ENCODE peak calls at places on chromosomes 4 and X, in six cellular contexts. One of them, this sample, is unnamed.

GRCh38 chr4:158949094-158949493 is 153.8 kb upstream of the RAPGEF2 start:
- DNase-seq in HS-27A: no peak
- DNase-seq in omental fat pad: no peak
- DNase-seq in Panc1: peak; percentile 5
- DNase-seq in DMS153: no peak
- DNase-seq in neural crest cell: no peak
- DNase-seq in this sample: no peak

GRCh38 chr4:89064848-89065247 is 7.9 kb upstream of the FAM13A start:
- DNase-seq in HS-27A: no peak
- DNase-seq in omental fat pad: no peak
- DNase-seq in Panc1: no peak
- DNase-seq in DMS153: no peak
- DNase-seq in neural crest cell: no peak
- DNase-seq in this sample: no peak

GRCh38 chrX:150842198-150842553 is 56.3 kb downstream of the CD99L2 start:
- DNase-seq in HS-27A: no peak
- DNase-seq in omental fat pad: no peak
- DNase-seq in Panc1: no peak
- DNase-seq in DMS153: peak; percentile 95
- DNase-seq in neural crest cell: no peak
- DNase-seq in this sample: peak; percentile 94

GRCh38 chr4:145656156-145656555 is 23.8 kb upstream of the C4orf51 start:
- DNase-seq in HS-27A: no peak
- DNase-seq in omental fat pad: no peak
- DNase-seq in Panc1: no peak
- DNase-seq in DMS153: no peak
- DNase-seq in neural crest cell: no peak
- DNase-seq in this sample: no peak

GRCh38 chr4:177853198-177853597 is 411.0 kb upstream of the AGA start:
- DNase-seq in HS-27A: no peak
- DNase-seq in omental fat pad: no peak
- DNase-seq in Panc1: no peak
- DNase-seq in DMS153: no peak
- DNase-seq in neural crest cell: no peak
- DNase-seq in this sample: no peak

GRCh38 chr4:130760246-130760645 is 1664.3 kb downstream of the C4orf33 start:
- DNase-seq in HS-27A: no peak
- DNase-seq in omental fat pad: no peak
- DNase-seq in Panc1: no peak
- DNase-seq in DMS153: no peak
- DNase-seq in neural crest cell: no peak
- DNase-seq in this sample: no peak

GRCh38 chr4:110503588-110504435 is 27.9 kb downstream of the ENPEP start:
- DNase-seq in HS-27A: no peak
- DNase-seq in omental fat pad: no peak
- DNase-seq in Panc1: no peak
- DNase-seq in DMS153: no peak
- DNase-seq in neural crest cell: no peak
- DNase-seq in this sample: no peak

GRCh38 chr4:169823685-169824084 is 65.9 kb upstream of the HPF1 start:
- DNase-seq in HS-27A: no peak
- DNase-seq in omental fat pad: no peak
- DNase-seq in Panc1: no peak
- DNase-seq in DMS153: no peak
- DNase-seq in neural crest cell: peak; percentile 46
- DNase-seq in this sample: no peak

GRCh38 chr4:39638358-39639239 is at the start of gene SMIM14:
- DNase-seq in HS-27A: peak; percentile 90
- DNase-seq in omental fat pad: peak; percentile 84
- DNase-seq in Panc1: no peak
- DNase-seq in DMS153: peak; percentile 90
- DNase-seq in neural crest cell: peak; percentile 97
- DNase-seq in this sample: peak; percentile 94

GRCh38 chrX:57902633-57903032 is 7.6 kb downstream of the ZXDA start:
- DNase-seq in HS-27A: no peak
- DNase-seq in omental fat pad: no peak
- DNase-seq in Panc1: no peak
- DNase-seq in DMS153: no peak
- DNase-seq in neural crest cell: no peak
- DNase-seq in this sample: no peak

GRCh38 chr4:105896461-105896939 is 1.2 kb downstream of the NPNT start:
- DNase-seq in HS-27A: no peak
- DNase-seq in omental fat pad: no peak
- DNase-seq in Panc1: no peak
- DNase-seq in DMS153: no peak
- DNase-seq in neural crest cell: no peak
- DNase-seq in this sample: no peak

GRCh38 chr4:610411-611261 is 14.7 kb upstream of the PDE6B start:
- DNase-seq in HS-27A: peak; percentile 1
- DNase-seq in omental fat pad: no peak
- DNase-seq in Panc1: peak; percentile 27
- DNase-seq in DMS153: no peak
- DNase-seq in neural crest cell: no peak
- DNase-seq in this sample: peak; percentile 61

GRCh38 chr4:105637409-105638258 is 70.9 kb downstream of the INTS12 start:
- DNase-seq in HS-27A: no peak
- DNase-seq in omental fat pad: peak; percentile 72
- DNase-seq in Panc1: no peak
- DNase-seq in DMS153: peak; percentile 73
- DNase-seq in neural crest cell: no peak
- DNase-seq in this sample: peak; percentile 59

GRCh38 chr4:150126880-150127236 is 48.6 kb downstream of the DCLK2 start:
- DNase-seq in HS-27A: peak; percentile 77
- DNase-seq in omental fat pad: no peak
- DNase-seq in Panc1: no peak
- DNase-seq in DMS153: no peak
- DNase-seq in neural crest cell: no peak
- DNase-seq in this sample: no peak

GRCh38 chrX:150159537-150159936 is 203.6 kb upstream of the MAMLD1 start:
- DNase-seq in HS-27A: no peak
- DNase-seq in omental fat pad: no peak
- DNase-seq in Panc1: no peak
- DNase-seq in DMS153: no peak
- DNase-seq in neural crest cell: no peak
- DNase-seq in this sample: no peak

GRCh38 chrX:153421856-153422255 is 10.6 kb downstream of the ZFP92 start:
- DNase-seq in HS-27A: no peak
- DNase-seq in omental fat pad: no peak
- DNase-seq in Panc1: no peak
- DNase-seq in DMS153: no peak
- DNase-seq in neural crest cell: no peak
- DNase-seq in this sample: no peak

GRCh38 chrX:2450681-2451080 is 50.1 kb downstream of the DHRSX start:
- DNase-seq in HS-27A: no peak
- DNase-seq in omental fat pad: no peak
- DNase-seq in Panc1: no peak
- DNase-seq in DMS153: no peak
- DNase-seq in neural crest cell: no peak
- DNase-seq in this sample: no peak

GRCh38 chrX:120356084-120356483 is 5.8 kb upstream of the ATP1B4 start:
- DNase-seq in HS-27A: no peak
- DNase-seq in omental fat pad: no peak
- DNase-seq in Panc1: no peak
- DNase-seq in DMS153: no peak
- DNase-seq in neural crest cell: no peak
- DNase-seq in this sample: no peak

GRCh38 chr4:1643971-1644735 is 40.0 kb downstream of the FAM53A start:
- DNase-seq in HS-27A: no peak
- DNase-seq in omental fat pad: no peak
- DNase-seq in Panc1: no peak
- DNase-seq in DMS153: no peak
- DNase-seq in neural crest cell: no peak
- DNase-seq in this sample: no peak

GRCh38 chr4:102994803-102995202 is 24.7 kb downstream of the SLC9B1 start:
- DNase-seq in HS-27A: no peak
- DNase-seq in omental fat pad: no peak
- DNase-seq in Panc1: no peak
- DNase-seq in DMS153: no peak
- DNase-seq in neural crest cell: no peak
- DNase-seq in this sample: no peak

GRCh38 chr4:169307581-169307980 is 36.8 kb upstream of the SH3RF1 start:
- DNase-seq in HS-27A: no peak
- DNase-seq in omental fat pad: no peak
- DNase-seq in Panc1: no peak
- DNase-seq in DMS153: peak; percentile 95
- DNase-seq in neural crest cell: no peak
- DNase-seq in this sample: no peak

GRCh38 chr4:129455462-129455861 is 359.5 kb downstream of the C4orf33 start:
- DNase-seq in HS-27A: no peak
- DNase-seq in omental fat pad: no peak
- DNase-seq in Panc1: no peak
- DNase-seq in DMS153: peak; percentile 66
- DNase-seq in neural crest cell: no peak
- DNase-seq in this sample: peak; percentile 68

GRCh38 chrX:101452051-101452450 is 33.2 kb upstream of the ARMCX4 start:
- DNase-seq in HS-27A: no peak
- DNase-seq in omental fat pad: no peak
- DNase-seq in Panc1: no peak
- DNase-seq in DMS153: no peak
- DNase-seq in neural crest cell: no peak
- DNase-seq in this sample: no peak

GRCh38 chr4:139558235-139559094 is 2.4 kb upstream of the SETD7 start:
- DNase-seq in HS-27A: no peak
- DNase-seq in omental fat pad: no peak
- DNase-seq in Panc1: no peak
- DNase-seq in DMS153: no peak
- DNase-seq in neural crest cell: no peak
- DNase-seq in this sample: no peak

GRCh38 chr4:7431696-7432530 is 2.8 kb downstream of the PSAPL1 start:
- DNase-seq in HS-27A: no peak
- DNase-seq in omental fat pad: no peak
- DNase-seq in Panc1: no peak
- DNase-seq in DMS153: no peak
- DNase-seq in neural crest cell: no peak
- DNase-seq in this sample: no peak

GRCh38 chr4:47085661-47086060 is 54.3 kb downstream of the GABRB1 start:
- DNase-seq in HS-27A: no peak
- DNase-seq in omental fat pad: no peak
- DNase-seq in Panc1: no peak
- DNase-seq in DMS153: no peak
- DNase-seq in neural crest cell: no peak
- DNase-seq in this sample: peak; percentile 66

GRCh38 chr4:48710446-48711209 is 69.5 kb downstream of the FRYL start:
- DNase-seq in HS-27A: no peak
- DNase-seq in omental fat pad: no peak
- DNase-seq in Panc1: no peak
- DNase-seq in DMS153: no peak
- DNase-seq in neural crest cell: no peak
- DNase-seq in this sample: no peak

This sample was measured in NCI-H524.